ENCODE peak calls at places on chromosomes 6 and 20, in seven cellular contexts. D is ovary, O is body of pancreas, E is cardiac muscle cell, R is MM.1S, Y is IMR-90, J is WERI-Rb-1. I is an unnamed sample. For H3K36me3 and H3K9me3, the result is how much of the 10 kb centered on the place peaks cover.

GRCh38 chr6:87555506-87555905 is 34.3 kb downstream of the RARS2 start:
- DNase-seq in R (no peak), D (no peak), E (no peak), Y (no peak), O (no peak), J (no peak), I (no peak)

GRCh38 chr6:113564401-113565161 is 292.6 kb upstream of the MARCKS start:
- DNase-seq in R (no peak), Y (peak), D (peak), O (peak), J (peak), E (peak), I (peak)

GRCh38 chr6:111605100-111605748 is 454 bp downstream of the TRAF3IP2 start:
- DNase-seq in E (peak), R (peak), Y (peak), J (no peak), D (peak), O (peak), I (peak)

GRCh38 chr6:149061933-149062332 is 255.6 kb upstream of the TAB2 start:
- DNase-seq in D (no peak), Y (no peak), E (no peak), O (no peak), J (no peak), R (no peak), I (no peak)

GRCh38 chr6:20438462-20439070 is 36.9 kb downstream of the E2F3 start:
- DNase-seq in E (no peak), R (no peak), Y (no peak), D (no peak), J (no peak), O (no peak), I (no peak)

GRCh38 chr6:99780556-99780885 is 173.9 kb downstream of the PRDM13 start:
- DNase-seq in O (no peak), R (no peak), J (no peak), Y (no peak), E (no peak), D (no peak), I (no peak)

GRCh38 chr6:115610646-115611045 is 450.0 kb downstream of the FRK start:
- DNase-seq in R (no peak), O (no peak), Y (no peak), J (no peak), E (no peak), D (no peak), I (no peak)

GRCh38 chr6:47787620-47788497 is 6.0 kb downstream of the OPN5 start:
- DNase-seq in O (peak), J (peak), E (peak), Y (peak), D (peak), R (peak), I (peak)

GRCh38 chr6:26438000-26438399 is 2.3 kb upstream of the BTN3A3 start:
- DNase-seq in J (no peak), R (no peak), E (no peak), O (no peak), D (no peak), Y (no peak), I (no peak)

GRCh38 chr6:5401845-5402738 is 140.8 kb downstream of the FARS2 start:
- DNase-seq in E (peak), R (no peak), D (no peak), O (no peak), J (no peak), Y (peak), I (no peak)

GRCh38 chr20:13205402-13205801 is 15.7 kb upstream of the ISM1 start:
- DNase-seq in D (no peak), E (no peak), O (no peak), R (no peak), J (no peak), Y (no peak), I (no peak)

GRCh38 chr6:168315626-168316025 is 4.0 kb downstream of the DACT2 start:
- DNase-seq in J (no peak), E (no peak), D (no peak), Y (no peak), R (no peak), O (no peak), I (no peak)

GRCh38 chr20:21513881-21514540 is at the start of gene NKX2-2:
- DNase-seq in J (no peak), Y (no peak), E (no peak), R (no peak), O (no peak), D (no peak), I (no peak)

GRCh38 chr6:129251669-129252376 is 368.9 kb downstream of the LAMA2 start:
- DNase-seq in O (peak), E (peak), Y (peak), D (no peak), R (peak), J (peak), I (peak)

GRCh38 chr20:36871640-36872570 is 4.0 kb upstream of the TLDC2 start:
- DNase-seq in E (peak), J (no peak), R (no peak), Y (no peak), O (no peak), D (no peak), I (no peak)

GRCh38 chr6:92827104-92827503 is 592.3 kb downstream of the EPHA7 start:
- DNase-seq in D (no peak), R (no peak), J (no peak), E (no peak), Y (no peak), O (no peak), I (no peak)

GRCh38 chr6:164359036-164359435 is 944.5 kb downstream of the QKI start:
- DNase-seq in Y (no peak), O (no peak), J (no peak), E (no peak), R (no peak), D (no peak), I (no peak)

GRCh38 chr20:13098720-13099355 is 90.1 kb downstream of the SPTLC3 start:
- DNase-seq in R (no peak), E (no peak), O (no peak), D (no peak), J (no peak), Y (no peak), I (no peak)

GRCh38 chr6:18218233-18218632 is 46.1 kb downstream of the DEK start:
- DNase-seq in E (no peak), Y (no peak), R (no peak), O (no peak), J (no peak), D (no peak), I (no peak)

GRCh38 chr6:18219611-18220010 is 44.7 kb downstream of the DEK start:
- DNase-seq in D (no peak), J (no peak), R (no peak), E (no peak), O (no peak), Y (no peak), I (no peak)

GRCh38 chr6:18216411-18216810 is 47.9 kb downstream of the DEK start:
- DNase-seq in E (no peak), Y (peak), D (no peak), J (no peak), O (no peak), R (no peak), I (no peak)

GRCh38 chr6:18226451-18226850 is 37.9 kb downstream of the DEK start:
- DNase-seq in E (no peak), D (no peak), R (no peak), O (no peak), Y (peak), J (no peak), I (no peak)

GRCh38 chr6:18221288-18221615 is 43.1 kb downstream of the DEK start:
- DNase-seq in R (no peak), O (no peak), E (no peak), J (no peak), Y (no peak), D (no peak), I (no peak)
- H3K36me3 ChIP-seq in R (under half), O (under half), E (under half), J (half or more), Y (under half), D (under half), I (under half)

GRCh38 chr20:38818113-38819065 is 12.9 kb downstream of the PPP1R16B start:
- DNase-seq in Y (no peak), D (no peak), R (no peak), E (no peak), J (no peak), O (no peak), I (no peak)
- H3K4me3 ChIP-seq in Y (no peak), D (no peak), R (no peak), E (no peak), J (no peak), O (no peak), I (no peak)

DNA sequence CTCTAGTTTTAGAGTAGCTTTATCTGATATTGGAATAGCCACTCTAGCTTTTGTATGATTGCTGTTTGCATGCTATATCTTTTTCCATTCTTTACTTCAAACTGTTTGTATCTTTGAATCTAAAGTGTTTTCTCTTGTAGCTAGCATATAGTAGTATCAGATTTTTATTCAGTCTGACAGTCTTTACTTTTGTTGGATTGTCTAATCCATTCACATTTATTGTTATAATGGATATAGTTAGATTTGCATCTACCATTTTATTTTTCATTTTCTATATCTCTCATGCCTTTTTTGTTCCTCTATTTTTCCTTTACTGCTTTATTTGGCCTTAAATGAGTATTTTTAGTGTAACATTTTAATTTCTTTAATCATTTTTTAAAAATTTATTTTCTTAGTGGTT is 52.1 kb downstream of the PHACTR3 start:
- DNase-seq in J (no peak), E (no peak), D (no peak), O (no peak), R (no peak), Y (no peak), I (no peak)
- H3K9me3 ChIP-seq in J (under half), E (under half), D (under half), O (under half), R (under half), Y (under half), I (under half)

GRCh38 chr20:64268180-64268579 is 12.6 kb downstream of the PCMTD2 start:
- DNase-seq in E (peak), Y (no peak), R (no peak), J (no peak), D (no peak), O (no peak), I (no peak)
- H3K36me3 ChIP-seq in E (under half), Y (under half), R (under half), J (under half), D (under half), O (under half), I (under half)

GRCh38 chr6:103101267-103101666 is 1707.8 kb downstream of the GRIK2 start:
- DNase-seq in D (no peak), Y (no peak), O (no peak), R (no peak), J (no peak), E (no peak), I (no peak)
- H3K4me3 ChIP-seq in D (no peak), Y (no peak), O (no peak), R (no peak), J (no peak), E (no peak), I (no peak)

DNA sequence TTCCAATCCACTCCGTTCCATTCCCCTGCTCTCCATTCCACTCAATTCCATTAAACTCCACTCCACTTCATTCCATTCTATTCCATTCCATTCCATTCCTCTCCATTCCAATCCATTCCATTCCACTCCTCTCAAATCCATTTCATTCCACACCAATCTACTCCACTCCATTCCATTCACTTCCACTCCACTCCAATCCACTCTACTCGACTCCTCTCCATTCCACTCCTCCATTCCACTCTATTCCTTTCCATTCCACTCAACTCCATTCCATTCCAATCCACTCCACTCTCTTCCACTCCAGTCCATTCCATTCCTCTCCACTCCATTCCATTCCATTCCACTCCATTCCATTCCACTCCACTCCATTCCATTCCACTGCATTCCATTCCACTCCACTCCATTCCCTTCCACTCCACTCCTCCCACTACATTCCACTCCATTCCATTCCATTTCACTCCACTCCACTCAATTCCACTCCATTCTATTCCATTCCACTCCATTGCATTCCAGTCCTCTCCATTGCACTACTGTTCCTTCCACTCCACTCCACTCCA is 22.6 kb upstream of the DEFB125 start:
- DNase-seq in E (no peak), Y (no peak), J (no peak), D (no peak), R (no peak), O (no peak), I (no peak)
- H3K9me3 ChIP-seq in E (under half), Y (under half), J (under half), D (under half), R (under half), O (under half), I (under half)

GRCh38 chr6:57315851-57316250 is 1.6 kb upstream of the PRIM2 start:
- DNase-seq in J (no peak), O (no peak), D (no peak), Y (no peak), R (no peak), E (no peak), I (no peak)

GRCh38 chr6:57313711-57314471 is 3.5 kb upstream of the PRIM2 start:
- DNase-seq in J (peak), E (no peak), D (no peak), O (no peak), Y (peak), R (no peak), I (peak)

GRCh38 chr6:57310817-57311157 is 6.6 kb upstream of the PRIM2 start:
- DNase-seq in D (no peak), Y (no peak), J (no peak), R (no peak), E (no peak), O (no peak), I (no peak)

GRCh38 chr6:57313009-57313408 is 4.4 kb upstream of the PRIM2 start:
- DNase-seq in R (no peak), Y (no peak), E (no peak), D (no peak), J (no peak), O (no peak), I (no peak)

DNA sequence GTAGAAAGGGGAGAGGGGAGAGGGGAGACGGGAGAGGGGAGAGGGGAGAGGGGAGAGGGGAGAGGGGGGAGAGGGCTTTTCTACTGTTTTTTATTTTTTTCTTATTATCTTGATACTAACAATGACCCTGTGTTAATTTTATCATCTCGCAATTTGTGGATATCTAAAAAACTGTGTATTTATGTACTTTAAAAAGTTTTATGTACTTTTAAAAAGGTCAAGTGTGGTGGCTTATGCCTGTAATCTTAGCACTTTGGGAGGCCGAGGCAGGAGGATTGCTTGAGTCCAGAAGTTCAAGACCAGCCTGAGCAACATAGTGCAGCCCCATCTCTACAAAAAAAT is 5.5 kb upstream of the PRIM2 start:
- DNase-seq in E (no peak), R (no peak), J (no peak), O (no peak), D (no peak), Y (no peak), I (no peak)
- H3K36me3 ChIP-seq in E (under half), R (under half), J (under half), O (under half), D (under half), Y (under half), I (under half)